ENCODE peak calls at places on chromosomes 5 and 9, in eight cellular contexts. B is RWPE1; W is GM12865; F is nucleus accumbens; C is right lobe of liver; D is posterior cingulate gyrus; V is activated naive CD8-positive, alpha-beta T cell treated with anti-CD3 and anti-CD28 coated beads, Interleukin-2, amount 50 U/mL, for 16 hours; M is activated naive CD4-positive, alpha-beta T cell treated with anti-CD3 and anti-CD28 coated beads for 36 hours. I is an unnamed sample.

GRCh38 chr5:174272671-174273070 is 227.2 kb downstream of the NSG2 start:
- DNase-seq in D (no peak), V (no peak), W (peak; percentile 31), F (no peak), C (no peak), M (no peak), B (no peak), I (no peak)

GRCh38 chr5:151151793-151152192 is 5.8 kb downstream of the ANXA6 start:
- DNase-seq in M (peak; percentile 86), V (no peak), C (no peak), D (no peak), B (no peak), W (peak; percentile 80), F (no peak), I (no peak)

GRCh38 chr9:18896531-18897179 is 136.4 kb downstream of the SAXO1 start:
- DNase-seq in W (peak; percentile 20), D (no peak), B (no peak), C (no peak), M (peak; percentile 7), F (no peak), V (no peak), I (no peak)

GRCh38 chr5:108798866-108799265 is 51.2 kb downstream of the FER start:
- DNase-seq in F (no peak), D (no peak), C (no peak), V (no peak), W (no peak), M (no peak), B (no peak), I (no peak)

GRCh38 chr9:98916660-98917059 is 27.0 kb upstream of the COL15A1 start:
- DNase-seq in B (no peak), C (no peak), V (no peak), W (no peak), F (no peak), M (no peak), D (no peak), I (no peak)

GRCh38 chr5:56339732-56340131 is 106.6 kb upstream of the ANKRD55 start:
- DNase-seq in C (no peak), M (no peak), B (no peak), W (no peak), V (no peak), F (no peak), D (no peak), I (no peak)

GRCh38 chr9:72855321-72855720 is 97.5 kb downstream of the ALDH1A1 start:
- DNase-seq in V (no peak), C (no peak), B (no peak), W (no peak), M (no peak), F (no peak), D (no peak), I (no peak)

GRCh38 chr5:156366536-156366935 is 39.6 kb downstream of the SGCD start:
- DNase-seq in M (no peak), W (no peak), F (no peak), C (no peak), V (no peak), B (no peak), D (no peak), I (no peak)

GRCh38 chr5:173707392-173707791 is 90.9 kb upstream of the BOD1 start:
- DNase-seq in V (no peak), D (no peak), W (peak; percentile 70), M (no peak), B (peak; percentile 73), F (no peak), C (no peak), I (no peak)

GRCh38 chr5:143055596-143056330 is 285.6 kb downstream of the ARHGAP26 start:
- DNase-seq in B (no peak), F (no peak), M (no peak), W (peak; percentile 62), V (no peak), C (no peak), D (no peak), I (no peak)

GRCh38 chr5:158843305-158843704 is 256.4 kb downstream of the EBF1 start:
- DNase-seq in V (no peak), C (no peak), W (no peak), D (no peak), F (no peak), B (no peak), M (no peak), I (no peak)

GRCh38 chr5:124738751-124739559 is 7.5 kb downstream of the ZNF608 start:
- DNase-seq in M (no peak), B (no peak), W (peak; percentile 53), D (no peak), V (no peak), F (no peak), C (no peak), I (no peak)

GRCh38 chr5:133496631-133497030 is 115.7 kb downstream of the FSTL4 start:
- DNase-seq in D (no peak), B (no peak), W (no peak), V (no peak), C (no peak), M (no peak), F (no peak), I (no peak)

GRCh38 chr9:34398875-34399274 is 22.2 kb upstream of the MYORG start:
- DNase-seq in M (no peak), C (no peak), V (no peak), W (no peak), B (no peak), F (no peak), D (no peak), I (no peak)

GRCh38 chr9:109771084-109771483 is 8.9 kb upstream of the PALM2AKAP2 start:
- DNase-seq in W (no peak), V (no peak), C (no peak), M (no peak), D (no peak), F (no peak), B (peak; percentile 87), I (no peak)

GRCh38 chr5:68378204-68378830 is 162.8 kb downstream of the PIK3R1 start:
- DNase-seq in F (no peak), C (no peak), V (no peak), D (no peak), W (peak; percentile 80), B (no peak), M (no peak), I (no peak)

GRCh38 chr5:1757511-1757910 is 42.1 kb downstream of the MRPL36 start:
- DNase-seq in F (no peak), M (no peak), V (no peak), C (peak; percentile 35), D (no peak), W (no peak), B (no peak), I (no peak)

GRCh38 chr9:2657427-2657826 is 35.8 kb downstream of the VLDLR start:
- DNase-seq in M (no peak), C (no peak), W (peak; percentile 35), F (no peak), B (no peak), D (no peak), V (no peak), I (no peak)

GRCh38 chr9:96476591-96476990 is 26.6 kb downstream of the HABP4 start:
- DNase-seq in C (no peak), M (no peak), B (peak; percentile 37), V (no peak), D (no peak), W (no peak), F (no peak), I (no peak)

GRCh38 chr5:129271309-129271708 is 176.8 kb downstream of the ISOC1 start:
- DNase-seq in C (no peak), D (no peak), W (peak; percentile 21), F (no peak), M (peak; percentile 7), V (no peak), B (no peak), I (no peak)

GRCh38 chr5:180209137-180209581 is at the start of gene RASGEF1C:
- DNase-seq in M (peak; percentile 62), B (peak; percentile 82), F (peak; percentile 50), C (peak; percentile 68), V (peak; percentile 39), W (peak; percentile 49), D (peak; percentile 57), I (peak; percentile 19)

GRCh38 chr5:65809817-65810531 is 88.0 kb downstream of the NLN start:
- DNase-seq in M (no peak), F (peak; percentile 12), B (no peak), V (no peak), W (no peak), D (peak; percentile 44), C (no peak), I (no peak)

GRCh38 chr9:32881948-32882347 is 98.6 kb downstream of the TMEM215 start:
- DNase-seq in V (no peak), C (no peak), W (no peak), F (no peak), D (no peak), M (no peak), B (no peak), I (no peak)

GRCh38 chr5:494667-495255 is 29.5 kb downstream of the SLC9A3 start:
- DNase-seq in M (no peak), V (no peak), W (no peak), F (no peak), D (no peak), C (no peak), B (no peak), I (no peak)